ENCODE peak calls at places on chromosomes 13 and 19, in ten cellular contexts. N, S, C, B, D, Z, V, Q, H and G are unnamed samples. For H3K27me3, the result is how much of the 10 kb centered on the place peaks cover.

GRCh38 chr13:49935171-49936084 is 712 bp downstream of the SPRYD7 start:
- DNase-seq in N (peak), S (peak), C (peak), B (peak), D (peak), Z (no peak), V (peak), Q (peak), H (peak), G (peak)

GRCh38 chr19:12247644-12248222 is 47.0 kb downstream of the ZNF44 start:
- DNase-seq in N (no peak), S (no peak), C (peak), B (no peak), D (no peak), Z (no peak), V (no peak), Q (no peak), H (no peak), G (no peak)

GRCh38 chr19:18710986-18711751 is 27.7 kb downstream of the CRTC1 start:
- DNase-seq in N (no peak), S (no peak), C (no peak), B (peak), D (no peak), Z (no peak), V (no peak), Q (no peak), H (peak), G (peak)

GRCh38 chr19:33440241-33440640 is 66.7 kb downstream of the CEBPG start:
- DNase-seq in N (no peak), S (no peak), C (no peak), B (no peak), D (no peak), Z (no peak), V (no peak), Q (no peak), H (no peak), G (no peak)

GRCh38 chr19:3401004-3401768 is 34.8 kb downstream of the NFIC start:
- DNase-seq in N (no peak), S (no peak), C (no peak), B (no peak), D (no peak), Z (no peak), V (no peak), Q (no peak), H (no peak), G (no peak)

GRCh38 chr13:108158746-108159145 is 56.6 kb downstream of the LIG4 start:
- DNase-seq in N (no peak), S (no peak), C (no peak), B (no peak), D (no peak), Z (no peak), V (no peak), Q (no peak), H (no peak), G (no peak)

GRCh38 chr13:113639661-113640262 is 18.2 kb downstream of the ATP4B start:
- DNase-seq in N (peak), S (no peak), C (no peak), B (peak), D (no peak), Z (peak), V (no peak), Q (no peak), H (no peak), G (no peak)

GRCh38 chr13:80338781-80339577 is 1.9 kb downstream of the SPRY2 start:
- DNase-seq in N (peak), S (no peak), C (peak), B (peak), D (peak), Z (peak), V (no peak), Q (peak), H (peak), G (peak)

GRCh38 chr13:37984357-37984756 is 114.8 kb upstream of the TRPC4 start:
- DNase-seq in N (peak), S (no peak), C (no peak), B (no peak), D (no peak), Z (no peak), V (no peak), Q (peak), H (no peak), G (no peak)

GRCh38 chr19:16161848-16162247 is 11.5 kb downstream of the CIB3 start:
- DNase-seq in N (no peak), S (no peak), C (peak), B (no peak), D (no peak), Z (no peak), V (peak), Q (no peak), H (no peak), G (no peak)

GRCh38 chr13:113759525-113760137 is 605 bp downstream of the TMEM255B start:
- DNase-seq in N (peak), S (no peak), C (peak), B (peak), D (no peak), Z (no peak), V (no peak), Q (no peak), H (peak), G (peak)

GRCh38 chr13:44955421-44955820 is 33.9 kb downstream of the NUFIP1 start:
- DNase-seq in N (no peak), S (no peak), C (no peak), B (no peak), D (no peak), Z (peak), V (no peak), Q (no peak), H (no peak), G (no peak)

GRCh38 chr13:26759907-26760834 is at the start of gene GPR12:
- DNase-seq in N (peak), S (no peak), C (no peak), B (no peak), D (no peak), Z (no peak), V (no peak), Q (no peak), H (no peak), G (no peak)

GRCh38 chr13:40517486-40518311 is 148.7 kb downstream of the FOXO1 start:
- DNase-seq in N (no peak), S (no peak), C (no peak), B (no peak), D (no peak), Z (no peak), V (no peak), Q (no peak), H (no peak), G (no peak)

GRCh38 chr13:46103037-46103436 is 1.8 kb downstream of the CPB2 start:
- DNase-seq in N (no peak), S (no peak), C (no peak), B (no peak), D (no peak), Z (no peak), V (no peak), Q (no peak), H (no peak), G (no peak)

GRCh38 chr19:4359627-4360000 is 16.3 kb downstream of the MPND start:
- DNase-seq in N (peak), S (no peak), C (no peak), B (no peak), D (no peak), Z (peak), V (no peak), Q (no peak), H (no peak), G (no peak)

GRCh38 chr19:50409347-50409746 is 9.4 kb upstream of the SPIB start:
- DNase-seq in N (no peak), S (no peak), C (no peak), B (no peak), D (no peak), Z (no peak), V (no peak), Q (no peak), H (no peak), G (no peak)

GRCh38 chr13:106083620-106084350 is 451.7 kb downstream of the EFNB2 start:
- DNase-seq in N (peak), S (no peak), C (peak), B (no peak), D (peak), Z (no peak), V (peak), Q (peak), H (no peak), G (peak)

GRCh38 chr13:52711277-52711676 is 28.3 kb downstream of the CNMD start:
- DNase-seq in N (peak), S (no peak), C (no peak), B (no peak), D (no peak), Z (no peak), V (no peak), Q (peak), H (no peak), G (no peak)

GRCh38 chr19:4657835-4658234 is 12.3 kb downstream of the MYDGF start:
- DNase-seq in N (no peak), S (no peak), C (no peak), B (no peak), D (no peak), Z (no peak), V (no peak), Q (no peak), H (no peak), G (no peak)

GRCh38 chr19:3159565-3159964 is 19.0 kb upstream of the S1PR4 start:
- DNase-seq in N (no peak), S (no peak), C (no peak), B (no peak), D (no peak), Z (no peak), V (no peak), Q (no peak), H (no peak), G (no peak)

GRCh38 chr19:4567584-4568071 is 8.1 kb upstream of the SEMA6B start:
- DNase-seq in N (peak), S (peak), C (no peak), B (no peak), D (peak), Z (peak), V (no peak), Q (peak), H (peak), G (peak)

GRCh38 chr19:5293607-5294089 is 47.0 kb downstream of the PTPRS start:
- DNase-seq in N (peak), S (no peak), C (no peak), B (no peak), D (peak), Z (no peak), V (no peak), Q (peak), H (peak), G (no peak)

GRCh38 chr19:18861917-18862316 is 30.2 kb downstream of the UPF1 start:
- DNase-seq in N (no peak), S (no peak), C (no peak), B (no peak), D (no peak), Z (no peak), V (no peak), Q (no peak), H (peak), G (no peak)

GRCh38 chr13:42279080-42279479 is 7.1 kb downstream of the AKAP11 start:
- DNase-seq in N (no peak), S (no peak), C (no peak), B (no peak), D (no peak), Z (no peak), V (no peak), Q (no peak), H (no peak), G (no peak)

GRCh38 chr13:26971990-26972888 is 199.4 kb downstream of the USP12 start:
- DNase-seq in N (peak), S (peak), C (peak), B (no peak), D (peak), Z (peak), V (peak), Q (peak), H (no peak), G (no peak)

GRCh38 chr19:54179921-54180452 is 7.0 kb upstream of the TMC4 start:
- DNase-seq in N (peak), S (no peak), C (peak), B (no peak), D (peak), Z (no peak), V (no peak), Q (peak), H (no peak), G (no peak)

GRCh38 chr13:93298741-93299140 is 72.1 kb downstream of the GPC6 start:
- DNase-seq in N (no peak), S (no peak), C (no peak), B (no peak), D (no peak), Z (no peak), V (no peak), Q (no peak), H (no peak), G (no peak)

GRCh38 chr19:50268501-50268900 is 60.7 kb downstream of the KCNC3 start:
- DNase-seq in N (no peak), S (no peak), C (no peak), B (no peak), D (no peak), Z (no peak), V (no peak), Q (no peak), H (no peak), G (no peak)

GRCh38 chr19:29831041-29831548 is 19.3 kb downstream of the CCNE1 start:
- DNase-seq in N (peak), S (peak), C (peak), B (no peak), D (no peak), Z (no peak), V (peak), Q (no peak), H (no peak), G (no peak)

GRCh38 chr19:35545855-35546381 is 492 bp downstream of the TMEM147 start:
- DNase-seq in N (no peak), S (no peak), C (peak), B (peak), D (peak), Z (no peak), V (no peak), Q (no peak), H (peak), G (peak)

GRCh38 chr19:46745521-46746280 is at the start of gene FKRP:
- DNase-seq in N (peak), S (no peak), C (no peak), B (no peak), D (peak), Z (peak), V (no peak), Q (no peak), H (no peak), G (no peak)

GRCh38 chr19:18433735-18434398 is 4.1 kb downstream of the ISYNA1 start:
- DNase-seq in N (peak), S (no peak), C (no peak), B (no peak), D (no peak), Z (peak), V (no peak), Q (peak), H (no peak), G (no peak)

GRCh38 chr19:33325920-33326319 is 23.6 kb upstream of the CEBPA start:
- DNase-seq in N (no peak), S (no peak), C (no peak), B (no peak), D (no peak), Z (no peak), V (no peak), Q (no peak), H (peak), G (no peak)

GRCh38 chr19:18014197-18014596 is 6.2 kb downstream of the ARRDC2 start:
- DNase-seq in N (no peak), S (no peak), C (no peak), B (no peak), D (no peak), Z (no peak), V (no peak), Q (no peak), H (no peak), G (no peak)

GRCh38 chr19:51422053-51422448 is 4.6 kb upstream of the SIGLEC10 start:
- DNase-seq in N (peak), S (peak), C (peak), B (peak), D (peak), Z (peak), V (peak), Q (peak), H (peak), G (peak)

GRCh38 chr13:20188649-20189553 is 3.8 kb downstream of the GJB2 start:
- DNase-seq in N (peak), S (no peak), C (no peak), B (no peak), D (no peak), Z (no peak), V (no peak), Q (peak), H (no peak), G (no peak)
- H3K27me3 ChIP-seq in N (half or more), S (under half), C (under half), B (under half), D (under half), Z (under half), V (under half), Q (under half), H (under half), G (under half)

DNA sequence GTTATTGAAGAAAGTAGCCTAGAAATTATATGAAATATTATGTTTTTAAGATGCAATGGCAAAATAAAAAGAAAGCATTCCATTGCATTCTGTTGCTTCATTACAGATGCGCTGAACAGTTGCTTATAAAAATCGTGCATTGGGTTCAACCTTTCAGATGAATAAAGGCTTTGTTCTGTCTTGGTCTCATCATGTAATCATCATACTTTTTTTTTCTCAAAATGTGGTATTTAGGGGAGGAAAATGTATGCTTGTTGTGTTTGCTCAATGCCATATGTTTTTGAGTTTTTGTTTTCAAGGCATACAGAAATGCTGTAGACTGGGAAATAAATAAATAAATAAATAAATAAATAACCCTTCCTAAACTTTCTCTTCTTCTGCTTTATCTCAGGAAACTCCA is 1.1 kb upstream of the MBNL2 start:
- DNase-seq in N (no peak), S (no peak), C (no peak), B (no peak), D (no peak), Z (no peak), V (no peak), Q (no peak), H (no peak), G (no peak)
- H3K27ac ChIP-seq in N (no peak), S (no peak), C (peak), B (no peak), D (peak), Z (peak), V (peak), Q (no peak), H (peak), G (no peak)

GRCh38 chr19:6531163-6531955 is 533 bp downstream of the TNFSF9 start:
- DNase-seq in N (peak), S (no peak), C (no peak), B (no peak), D (no peak), Z (no peak), V (no peak), Q (no peak), H (no peak), G (no peak)
- H3K27me3 ChIP-seq in N (under half), S (under half), C (under half), B (under half), D (under half), Z (under half), V (under half), Q (under half), H (under half), G (under half)

GRCh38 chr19:10006335-10006708 is 4.0 kb downstream of the COL5A3 start:
- DNase-seq in N (no peak), S (no peak), C (no peak), B (no peak), D (no peak), Z (no peak), V (no peak), Q (no peak), H (peak), G (peak)

GRCh38 chr19:10007366-10007765 is 2.9 kb downstream of the COL5A3 start:
- DNase-seq in N (no peak), S (no peak), C (no peak), B (no peak), D (no peak), Z (no peak), V (no peak), Q (no peak), H (peak), G (peak)

GRCh38 chr19:10005632-10006334 is 4.5 kb downstream of the COL5A3 start:
- DNase-seq in N (no peak), S (no peak), C (no peak), B (no peak), D (no peak), Z (no peak), V (no peak), Q (no peak), H (no peak), G (peak)

GRCh38 chr19:10007811-10008211 is 2.5 kb downstream of the COL5A3 start:
- DNase-seq in N (no peak), S (no peak), C (no peak), B (no peak), D (no peak), Z (no peak), V (no peak), Q (no peak), H (peak), G (peak)

DNA sequence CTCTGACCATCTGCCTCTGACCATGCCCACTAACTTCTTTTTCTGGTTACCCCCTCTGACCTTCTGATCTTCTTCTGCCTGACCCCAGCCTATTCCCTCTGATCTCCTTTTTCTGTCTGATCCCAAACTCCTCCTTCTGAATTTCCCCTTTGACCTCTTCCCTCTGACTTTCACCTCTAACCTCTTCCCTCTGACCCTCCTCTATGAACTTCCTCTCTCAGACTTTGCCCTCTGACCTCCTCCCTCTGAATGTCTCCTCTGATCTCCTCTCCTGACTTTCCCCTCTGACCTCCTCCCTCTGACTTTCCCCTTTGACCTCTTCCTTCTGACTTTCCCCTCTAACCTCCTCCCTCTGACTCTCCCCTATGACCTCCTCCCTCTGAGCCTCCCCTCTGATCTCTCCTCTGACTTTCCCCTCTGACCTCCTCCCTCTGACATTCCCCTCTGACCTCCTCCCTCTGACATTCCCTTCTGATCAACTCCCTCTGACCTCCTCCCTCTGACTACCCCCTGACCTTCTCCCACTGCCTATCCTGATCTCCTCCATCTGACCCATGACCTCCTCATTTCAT is 3.5 kb downstream of the COL5A3 start:
- DNase-seq in N (no peak), S (no peak), C (no peak), B (no peak), D (no peak), Z (no peak), V (no peak), Q (no peak), H (no peak), G (no peak)
- H3K27ac ChIP-seq in N (no peak), S (no peak), C (no peak), B (peak), D (peak), Z (no peak), V (no peak), Q (no peak), H (peak), G (peak)

GRCh38 chr13:112059457-112060317 is 7.3 kb upstream of the SOX1 start:
- DNase-seq in N (no peak), S (no peak), C (no peak), B (no peak), D (no peak), Z (no peak), V (no peak), Q (no peak), H (no peak), G (no peak)

GRCh38 chr13:112062047-112062618 is 4.8 kb upstream of the SOX1 start:
- DNase-seq in N (peak), S (no peak), C (no peak), B (no peak), D (no peak), Z (no peak), V (no peak), Q (no peak), H (no peak), G (no peak)

GRCh38 chr13:112061367-112062046 is 5.4 kb upstream of the SOX1 start:
- DNase-seq in N (peak), S (no peak), C (no peak), B (no peak), D (no peak), Z (no peak), V (no peak), Q (peak), H (no peak), G (no peak)

GRCh38 chr13:112060431-112060830 is 6.5 kb upstream of the SOX1 start:
- DNase-seq in N (no peak), S (no peak), C (no peak), B (no peak), D (no peak), Z (no peak), V (no peak), Q (no peak), H (no peak), G (no peak)

DNA sequence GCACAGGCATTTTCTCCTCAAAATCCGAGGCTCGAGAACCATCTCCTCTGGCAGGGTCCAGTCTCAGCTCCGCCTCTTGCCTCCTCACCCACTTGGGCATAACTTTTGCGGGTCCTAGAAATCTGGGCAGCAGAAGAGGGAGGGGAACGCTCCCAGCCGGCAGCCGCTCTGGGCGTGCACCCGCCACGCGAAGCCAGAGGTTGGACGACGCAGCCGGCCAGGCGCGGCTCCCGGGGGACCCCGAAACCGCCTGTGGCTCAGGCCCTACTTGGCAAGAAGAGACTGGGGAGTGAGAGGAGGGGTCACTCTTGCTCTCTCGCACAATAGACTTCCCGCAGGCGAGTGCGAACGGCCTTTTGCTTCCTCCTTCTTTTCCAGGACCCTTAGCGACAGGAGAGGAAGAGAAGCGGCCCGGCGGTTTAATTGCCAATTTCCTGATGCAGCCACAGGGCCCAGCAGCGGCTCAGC is 6.0 kb upstream of the SOX1 start:
- DNase-seq in N (peak), S (no peak), C (no peak), B (no peak), D (no peak), Z (no peak), V (no peak), Q (peak), H (no peak), G (no peak)
- H3K27me3 ChIP-seq in N (half or more), S (half or more), C (half or more), B (under half), D (half or more), Z (under half), V (under half), Q (half or more), H (under half), G (half or more)